ENCODE peak calls at places on chromosomes 1 and 21, in four cellular contexts. One of them, this sample, is unnamed.

GRCh38 chr1:18716785-18717678 is 86.4 kb downstream of the PAX7 start:
- DNase-seq in K562: peak; percentile 41
- DNase-seq in stomach: no peak
- DNase-seq in breast epithelium: no peak
- DNase-seq in this sample: no peak

GRCh38 chr1:223183268-223183862 is 40.3 kb upstream of the TLR5 start:
- DNase-seq in breast epithelium: no peak
- DNase-seq in K562: no peak
- DNase-seq in stomach: no peak
- DNase-seq in this sample: no peak

GRCh38 chr1:41773144-41773571 is 145.6 kb downstream of the HIVEP3 start:
- DNase-seq in breast epithelium: peak; percentile 94
- DNase-seq in K562: no peak
- DNase-seq in stomach: peak; percentile 83
- DNase-seq in this sample: no peak

GRCh38 chr1:156368157-156368658 is 803 bp upstream of the RHBG start:
- DNase-seq in breast epithelium: no peak
- DNase-seq in stomach: no peak
- DNase-seq in K562: no peak
- DNase-seq in this sample: no peak

GRCh38 chr21:45505416-45506021 is 36.7 kb downstream of the SLC19A1 start:
- DNase-seq in stomach: peak; percentile 87
- DNase-seq in breast epithelium: no peak
- DNase-seq in K562: no peak
- DNase-seq in this sample: peak; percentile 57

GRCh38 chr1:59103457-59103856 is 193.4 kb upstream of the FGGY start:
- DNase-seq in breast epithelium: no peak
- DNase-seq in K562: no peak
- DNase-seq in stomach: no peak
- DNase-seq in this sample: no peak

GRCh38 chr1:25580933-25581332 is 35.7 kb upstream of the MAN1C1 start:
- DNase-seq in breast epithelium: no peak
- DNase-seq in stomach: no peak
- DNase-seq in K562: no peak
- DNase-seq in this sample: no peak

GRCh38 chr1:52141513-52142219 is at the start of gene ZFYVE9:
- DNase-seq in K562: peak; percentile 88
- DNase-seq in breast epithelium: peak; percentile 33
- DNase-seq in stomach: peak; percentile 81
- DNase-seq in this sample: peak; percentile 74

GRCh38 chr1:99441234-99442095 is 177.2 kb downstream of the PLPPR4 start:
- DNase-seq in breast epithelium: no peak
- DNase-seq in stomach: no peak
- DNase-seq in K562: no peak
- DNase-seq in this sample: no peak

GRCh38 chr21:43269461-43269860 is 100.7 kb downstream of the CRYAA start:
- DNase-seq in K562: peak; percentile 68
- DNase-seq in breast epithelium: no peak
- DNase-seq in stomach: no peak
- DNase-seq in this sample: no peak

GRCh38 chr1:239558559-239558958 is 172.2 kb downstream of the CHRM3 start:
- DNase-seq in K562: no peak
- DNase-seq in breast epithelium: no peak
- DNase-seq in stomach: no peak
- DNase-seq in this sample: no peak

GRCh38 chr1:84845357-84845756 is 47.6 kb downstream of the LPAR3 start:
- DNase-seq in breast epithelium: no peak
- DNase-seq in stomach: no peak
- DNase-seq in K562: no peak
- DNase-seq in this sample: no peak

GRCh38 chr1:232209357-232209756 is 420.6 kb downstream of the SIPA1L2 start:
- DNase-seq in stomach: no peak
- DNase-seq in breast epithelium: no peak
- DNase-seq in K562: no peak
- DNase-seq in this sample: no peak

GRCh38 chr1:25657121-25657521 is 40.5 kb downstream of the MAN1C1 start:
- DNase-seq in breast epithelium: no peak
- DNase-seq in K562: no peak
- DNase-seq in stomach: no peak
- DNase-seq in this sample: peak; percentile 44

GRCh38 chr21:15199414-15199813 is 134.6 kb upstream of the NRIP1 start:
- DNase-seq in stomach: no peak
- DNase-seq in breast epithelium: no peak
- DNase-seq in K562: no peak
- DNase-seq in this sample: no peak

GRCh38 chr1:226452981-226453380 is 45.1 kb upstream of the PARP1 start:
- DNase-seq in K562: no peak
- DNase-seq in stomach: no peak
- DNase-seq in breast epithelium: no peak
- DNase-seq in this sample: no peak

GRCh38 chr1:152745289-152745704 is 12.5 kb upstream of the KPRP start:
- DNase-seq in breast epithelium: no peak
- DNase-seq in stomach: no peak
- DNase-seq in K562: no peak
- DNase-seq in this sample: no peak

GRCh38 chr1:234776256-234776874 is 166.4 kb upstream of the IRF2BP2 start:
- DNase-seq in breast epithelium: peak; percentile 17
- DNase-seq in stomach: peak; percentile 29
- DNase-seq in K562: no peak
- DNase-seq in this sample: peak; percentile 84

GRCh38 chr1:156709743-156710489 is 4.5 kb upstream of the CRABP2 start:
- DNase-seq in K562: no peak
- DNase-seq in breast epithelium: peak; percentile 80
- DNase-seq in stomach: peak; percentile 81
- DNase-seq in this sample: peak; percentile 83

GRCh38 chr1:50553921-50554320 is 130.7 kb upstream of the DMRTA2 start:
- DNase-seq in stomach: no peak
- DNase-seq in K562: no peak
- DNase-seq in breast epithelium: no peak
- DNase-seq in this sample: no peak

GRCh38 chr1:235011064-235011598 is 117.5 kb downstream of the TOMM20 start:
- DNase-seq in breast epithelium: no peak
- DNase-seq in stomach: no peak
- DNase-seq in K562: no peak
- DNase-seq in this sample: peak; percentile 37

GRCh38 chr1:1554926-1555915 is 14.8 kb upstream of the TMEM240 start:
- DNase-seq in breast epithelium: no peak
- DNase-seq in K562: peak; percentile 78
- DNase-seq in stomach: no peak
- DNase-seq in this sample: no peak

GRCh38 chr1:1558591-1558990 is 16.1 kb downstream of the SSU72 start:
- DNase-seq in K562: no peak
- DNase-seq in stomach: no peak
- DNase-seq in breast epithelium: no peak
- DNase-seq in this sample: no peak

GRCh38 chr1:1554550-1554925 is 14.1 kb upstream of the TMEM240 start:
- DNase-seq in K562: no peak
- DNase-seq in breast epithelium: no peak
- DNase-seq in stomach: no peak
- DNase-seq in this sample: peak; percentile 71

GRCh38 chr1:1553821-1554494 is 13.5 kb upstream of the TMEM240 start:
- DNase-seq in K562: no peak
- DNase-seq in stomach: no peak
- DNase-seq in breast epithelium: no peak
- DNase-seq in this sample: no peak

GRCh38 chr1:1556505-1556904 is 16.1 kb upstream of the TMEM240 start:
- DNase-seq in stomach: no peak
- DNase-seq in breast epithelium: no peak
- DNase-seq in K562: no peak
- DNase-seq in this sample: no peak
- TF ChIP-seq POLR2AphosphoS5 in stomach: no peak
- TF ChIP-seq POLR2AphosphoS5 in breast epithelium: no peak
- TF ChIP-seq POLR2AphosphoS5 in K562: no peak
- TF ChIP-seq POLR2AphosphoS5 in this sample: no peak

DNA sequence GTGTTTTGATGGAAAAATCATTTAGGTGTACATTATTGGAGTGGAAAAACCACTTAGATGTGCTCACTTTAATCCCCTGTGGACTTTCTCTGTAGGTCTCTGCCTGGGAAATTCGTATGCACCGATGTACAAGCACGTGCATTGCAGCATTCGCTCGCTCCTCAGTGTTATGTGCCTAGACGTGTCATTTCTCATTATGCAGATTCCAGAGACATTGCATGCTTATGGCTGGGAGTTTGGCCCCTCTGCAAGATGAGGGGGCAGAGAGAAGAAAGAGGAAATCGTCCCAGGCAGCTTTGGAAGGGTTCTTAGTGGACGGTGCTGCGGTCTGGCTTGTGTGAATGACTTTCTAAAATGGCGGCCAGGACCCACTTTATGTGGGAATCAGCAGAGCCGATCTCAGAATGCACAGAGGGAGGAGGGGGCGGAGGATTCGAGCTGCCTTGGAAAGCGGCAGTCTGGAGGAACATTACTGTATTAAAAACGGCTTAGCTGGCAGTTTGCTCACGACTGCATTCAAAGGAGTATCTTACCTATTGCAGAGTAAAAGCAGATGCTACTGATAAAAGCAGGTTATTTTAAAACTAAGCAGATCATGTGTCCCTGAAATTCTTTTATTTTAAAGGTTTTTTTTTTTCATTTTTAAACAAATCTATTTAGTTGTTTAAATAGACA is 2.4 kb downstream of the SPEN start:
- DNase-seq in stomach: peak; percentile 29
- DNase-seq in K562: peak; percentile 66
- DNase-seq in breast epithelium: no peak
- DNase-seq in this sample: peak; percentile 71
- TF ChIP-seq POLR2AphosphoS5 in stomach: no peak
- TF ChIP-seq POLR2AphosphoS5 in K562: peak; percentile 73
- TF ChIP-seq POLR2AphosphoS5 in breast epithelium: peak; percentile 25
- TF ChIP-seq POLR2AphosphoS5 in this sample: no peak

DNA sequence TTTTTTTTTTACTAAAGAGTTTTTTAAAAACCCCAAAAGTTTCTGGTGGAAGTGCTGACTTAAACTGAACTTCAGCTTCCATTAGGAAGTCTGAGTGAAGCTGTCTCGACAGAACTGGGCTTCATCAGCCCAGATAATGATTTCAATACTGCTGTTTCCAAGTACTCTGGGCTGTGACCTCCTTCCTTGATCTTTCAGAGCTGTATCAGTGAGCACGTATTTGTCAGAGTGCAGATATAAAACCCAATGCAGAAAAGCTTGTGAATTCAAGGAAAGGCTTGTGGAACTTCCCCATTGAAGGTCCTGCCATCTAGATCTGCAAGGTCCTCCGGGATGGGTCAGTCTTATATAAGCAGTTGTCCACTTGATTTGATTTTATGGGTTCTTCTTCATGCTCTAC is 50.1 kb upstream of the RGS21 start:
- DNase-seq in stomach: no peak
- DNase-seq in breast epithelium: no peak
- DNase-seq in K562: peak; percentile 20
- DNase-seq in this sample: no peak
- TF ChIP-seq POLR2AphosphoS5 in stomach: no peak
- TF ChIP-seq POLR2AphosphoS5 in breast epithelium: no peak
- TF ChIP-seq POLR2AphosphoS5 in K562: no peak
- TF ChIP-seq POLR2AphosphoS5 in this sample: no peak

GRCh38 chr1:182080040-182080439 is 18.5 kb upstream of the ZNF648 start:
- DNase-seq in breast epithelium: no peak
- DNase-seq in K562: no peak
- DNase-seq in stomach: no peak
- DNase-seq in this sample: no peak
- TF ChIP-seq POLR2AphosphoS5 in breast epithelium: no peak
- TF ChIP-seq POLR2AphosphoS5 in K562: no peak
- TF ChIP-seq POLR2AphosphoS5 in stomach: no peak
- TF ChIP-seq POLR2AphosphoS5 in this sample: no peak

GRCh38 chr1:204529371-204529895 is 13.2 kb downstream of the MDM4 start:
- DNase-seq in stomach: no peak
- DNase-seq in K562: no peak
- DNase-seq in breast epithelium: no peak
- DNase-seq in this sample: no peak
- TF ChIP-seq POLR2AphosphoS5 in stomach: no peak
- TF ChIP-seq POLR2AphosphoS5 in K562: no peak
- TF ChIP-seq POLR2AphosphoS5 in breast epithelium: no peak
- TF ChIP-seq POLR2AphosphoS5 in this sample: no peak

GRCh38 chr1:110345480-110345879 is 6.3 kb downstream of the RBM15 start:
- DNase-seq in stomach: no peak
- DNase-seq in K562: no peak
- DNase-seq in breast epithelium: no peak
- DNase-seq in this sample: no peak

GRCh38 chr1:110348771-110349170 is 9.6 kb downstream of the RBM15 start:
- DNase-seq in stomach: no peak
- DNase-seq in breast epithelium: no peak
- DNase-seq in K562: no peak
- DNase-seq in this sample: no peak

GRCh38 chr1:110348050-110348449 is 8.9 kb downstream of the RBM15 start:
- DNase-seq in K562: no peak
- DNase-seq in breast epithelium: no peak
- DNase-seq in stomach: no peak
- DNase-seq in this sample: no peak

GRCh38 chr1:110346690-110347089 is 7.5 kb downstream of the RBM15 start:
- DNase-seq in breast epithelium: no peak
- DNase-seq in K562: no peak
- DNase-seq in stomach: no peak
- DNase-seq in this sample: no peak

GRCh38 chr1:110347182-110347893 is 8.2 kb downstream of the RBM15 start:
- DNase-seq in K562: no peak
- DNase-seq in stomach: no peak
- DNase-seq in breast epithelium: no peak
- DNase-seq in this sample: no peak
- TF ChIP-seq POLR2AphosphoS5 in K562: no peak
- TF ChIP-seq POLR2AphosphoS5 in stomach: no peak
- TF ChIP-seq POLR2AphosphoS5 in breast epithelium: no peak
- TF ChIP-seq POLR2AphosphoS5 in this sample: no peak

DNA sequence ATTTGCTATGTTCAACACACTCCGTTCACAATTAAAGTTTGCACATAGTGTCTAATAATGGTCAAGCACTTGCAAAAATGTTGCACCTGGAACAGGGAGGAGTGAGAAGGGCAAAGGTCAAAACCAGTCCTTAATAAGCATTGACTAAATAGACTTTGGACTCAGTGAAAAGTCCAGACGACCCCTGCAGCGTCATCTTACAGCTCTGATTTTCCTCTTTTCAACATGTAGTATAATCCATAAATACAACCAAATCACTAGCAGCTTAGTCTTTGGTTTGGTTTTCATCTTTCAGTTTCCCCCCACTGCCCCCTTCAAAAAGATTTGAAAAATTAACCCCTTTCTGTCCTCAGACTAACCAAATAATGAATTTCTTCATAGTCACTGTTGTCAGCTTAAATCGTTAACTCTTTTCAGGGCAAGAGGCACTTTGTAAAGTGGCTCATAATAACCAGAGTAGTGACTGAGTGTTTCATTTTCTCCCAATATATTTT is 290.3 kb downstream of the PTPRC start:
- DNase-seq in K562: no peak
- DNase-seq in breast epithelium: no peak
- DNase-seq in stomach: no peak
- DNase-seq in this sample: no peak
- TF ChIP-seq POLR2AphosphoS5 in K562: no peak
- TF ChIP-seq POLR2AphosphoS5 in breast epithelium: no peak
- TF ChIP-seq POLR2AphosphoS5 in stomach: no peak
- TF ChIP-seq POLR2AphosphoS5 in this sample: no peak